ENCODE peak calls at places on chromosomes 3 and 15, in five cellular contexts. X, H, C, J and W are unnamed samples.

GRCh38 chr3:137121704-137122314 is 164.0 kb downstream of the IL20RB start:
- DNase-seq in X (peak), H (peak), C (no peak), J (peak), W (peak)

GRCh38 chr3:95184038-95184437 is 1121.2 kb downstream of the NSUN3 start:
- DNase-seq in X (no peak), H (no peak), C (no peak), J (no peak), W (no peak)

GRCh38 chr3:128262457-128262856 is 109.2 kb downstream of the EEFSEC start:
- DNase-seq in X (no peak), H (no peak), C (no peak), J (no peak), W (no peak)

GRCh38 chr15:75054172-75054897 is 30.9 kb downstream of the PPCDC start:
- DNase-seq in X (no peak), H (no peak), C (no peak), J (no peak), W (no peak)

GRCh38 chr3:126714296-126714900 is 10.4 kb downstream of the CHCHD6 start:
- DNase-seq in X (no peak), H (no peak), C (no peak), J (no peak), W (no peak)

GRCh38 chr15:68488290-68488689 is 56.3 kb upstream of the ITGA11 start:
- DNase-seq in X (no peak), H (no peak), C (no peak), J (no peak), W (no peak)

GRCh38 chr3:197555281-197556261 is at the start of gene BDH1:
- DNase-seq in X (peak), H (peak), C (peak), J (no peak), W (no peak)

GRCh38 chr3:108489776-108490175 is 20.6 kb downstream of the MYH15 start:
- DNase-seq in X (peak), H (peak), C (no peak), J (no peak), W (no peak)

GRCh38 chr3:171094411-171094810 is 67.9 kb upstream of the SLC2A2 start:
- DNase-seq in X (no peak), H (no peak), C (no peak), J (no peak), W (no peak)

GRCh38 chr3:20225769-20226168 is 39.8 kb upstream of the SGO1 start:
- DNase-seq in X (peak), H (peak), C (no peak), J (no peak), W (peak)

GRCh38 chr3:171165499-171165921 is 139.0 kb upstream of the SLC2A2 start:
- DNase-seq in X (no peak), H (no peak), C (no peak), J (no peak), W (no peak)

GRCh38 chr3:36792342-36792741 is 28.0 kb upstream of the DCLK3 start:
- DNase-seq in X (peak), H (peak), C (no peak), J (no peak), W (peak)

GRCh38 chr3:116155830-116156229 is 289.5 kb downstream of the LSAMP start:
- DNase-seq in X (no peak), H (no peak), C (no peak), J (no peak), W (no peak)

GRCh38 chr3:108130705-108131104 is 39.9 kb upstream of the CD47 start:
- DNase-seq in X (peak), H (peak), C (no peak), J (no peak), W (peak)

GRCh38 chr3:73954506-73954905 is 329.8 kb upstream of the PDZRN3 start:
- DNase-seq in X (no peak), H (peak), C (no peak), J (no peak), W (no peak)

GRCh38 chr3:122676759-122677158 is 3.9 kb upstream of the PARP14 start:
- DNase-seq in X (no peak), H (peak), C (no peak), J (peak), W (peak)

GRCh38 chr3:89803711-89804110 is 696.3 kb downstream of the EPHA3 start:
- DNase-seq in X (no peak), H (no peak), C (no peak), J (no peak), W (no peak)

GRCh38 chr3:29466442-29466841 is 185.6 kb downstream of the RBMS3 start:
- DNase-seq in X (no peak), H (peak), C (no peak), J (no peak), W (peak)

GRCh38 chr3:146772211-146772743 is 167.1 kb upstream of the PLSCR5 start:
- DNase-seq in X (no peak), H (no peak), C (no peak), J (no peak), W (no peak)

GRCh38 chr15:69465253-69465652 is 12.6 kb downstream of the RPLP1 start:
- DNase-seq in X (no peak), H (no peak), C (no peak), J (no peak), W (no peak)

GRCh38 chr3:25603703-25604102 is 61.0 kb downstream of the TOP2B start:
- DNase-seq in X (no peak), H (peak), C (no peak), J (no peak), W (no peak)

GRCh38 chr15:31740203-31740602 is 290.1 kb upstream of the CHRNA7 start:
- DNase-seq in X (no peak), H (no peak), C (no peak), J (no peak), W (no peak)

GRCh38 chr15:90955911-90956310 is 1.2 kb downstream of the RCCD1 start:
- DNase-seq in X (no peak), H (no peak), C (no peak), J (no peak), W (no peak)

GRCh38 chr3:130383424-130383823 is 38.0 kb downstream of the COL6A5 start:
- DNase-seq in X (no peak), H (no peak), C (no peak), J (no peak), W (no peak)

GRCh38 chr3:151541184-151541583 is 80.3 kb upstream of the IGSF10 start:
- DNase-seq in X (no peak), H (no peak), C (no peak), J (no peak), W (no peak)

GRCh38 chr3:196518999-196519737 is 4.0 kb upstream of the SMCO1 start:
- DNase-seq in X (peak), H (peak), C (peak), J (no peak), W (no peak)

GRCh38 chr3:128311441-128311844 is 155.2 kb downstream of the DNAJB8 start:
- DNase-seq in X (no peak), H (no peak), C (no peak), J (no peak), W (no peak)

GRCh38 chr3:14143826-14144225 is 19.0 kb downstream of the TMEM43 start:
- DNase-seq in X (peak), H (peak), C (no peak), J (peak), W (peak)

GRCh38 chr3:4581452-4581851 is 88.3 kb downstream of the ITPR1 start:
- DNase-seq in X (no peak), H (no peak), C (no peak), J (no peak), W (no peak)

GRCh38 chr15:41897327-41897726 is 3.5 kb upstream of the SPTBN5 start:
- DNase-seq in X (no peak), H (no peak), C (no peak), J (no peak), W (no peak)

GRCh38 chr15:98708191-98708590 is 59.9 kb downstream of the IGF1R start:
- DNase-seq in X (no peak), H (no peak), C (no peak), J (no peak), W (no peak)

GRCh38 chr15:73956276-73957086 is 30.2 kb downstream of the LOXL1 start:
- DNase-seq in X (peak), H (peak), C (no peak), J (peak), W (peak)

GRCh38 chr15:93213281-93213680 is 124.3 kb upstream of the RGMA start:
- DNase-seq in X (no peak), H (no peak), C (no peak), J (no peak), W (no peak)

GRCh38 chr3:71052725-71053124 is 530.8 kb downstream of the FOXP1 start:
- DNase-seq in X (no peak), H (no peak), C (no peak), J (no peak), W (no peak)

GRCh38 chr3:147616998-147617619 is 207.9 kb downstream of the ZIC1 start:
- DNase-seq in X (peak), H (peak), C (no peak), J (no peak), W (no peak)

GRCh38 chr15:85440451-85440850 is 60.0 kb downstream of the AKAP13 start:
- DNase-seq in X (peak), H (no peak), C (no peak), J (no peak), W (no peak)
- H3K4me3 ChIP-seq in X (no peak), H (no peak), C (no peak), J (no peak), W (no peak)

DNA sequence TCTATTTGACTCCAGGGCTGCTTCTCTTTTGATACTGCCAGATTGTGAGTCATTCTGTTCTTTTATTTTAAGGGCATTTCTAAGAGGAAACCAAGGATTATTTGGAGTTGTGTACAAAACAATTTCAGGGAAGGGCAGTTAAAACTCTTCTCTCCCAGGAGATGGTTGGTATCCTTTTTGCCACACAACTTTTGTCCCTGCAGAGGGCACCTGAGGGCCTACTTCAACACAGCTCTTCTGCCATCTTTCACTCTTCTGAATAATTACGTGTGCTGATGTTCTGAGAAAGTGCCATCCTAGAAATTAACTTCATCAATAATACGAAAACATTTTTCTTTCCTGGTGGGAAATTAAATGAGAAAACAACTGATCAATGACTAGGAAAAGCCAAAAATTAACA is 75.7 kb upstream of the GADL1 start:
- DNase-seq in X (peak), H (peak), C (no peak), J (no peak), W (no peak)
- TF ChIP-seq CTCF in X (peak), H (peak), C (peak), J (peak), W (peak)

GRCh38 chr15:29921130-29921601 is 98.9 kb upstream of the TJP1 start:
- DNase-seq in X (peak), H (no peak), C (no peak), J (no peak), W (no peak)
- H3K4me3 ChIP-seq in X (no peak), H (no peak), C (no peak), J (no peak), W (no peak)

GRCh38 chr3:94115482-94115881 is 52.6 kb downstream of the NSUN3 start:
- DNase-seq in X (peak), H (peak), C (no peak), J (peak), W (no peak)
- TF ChIP-seq CTCF in X (peak), H (peak), C (peak), J (peak), W (peak)

GRCh38 chr15:89370120-89371077 is 35.8 kb upstream of the POLG start:
- DNase-seq in X (no peak), H (no peak), C (no peak), J (no peak), W (no peak)

GRCh38 chr15:89368566-89369223 is 34.1 kb upstream of the POLG start:
- DNase-seq in X (no peak), H (no peak), C (no peak), J (no peak), W (no peak)

GRCh38 chr15:89372069-89373033 is 37.7 kb upstream of the POLG start:
- DNase-seq in X (no peak), H (no peak), C (no peak), J (no peak), W (no peak)

GRCh38 chr15:89369548-89369947 is 34.9 kb upstream of the POLG start:
- DNase-seq in X (no peak), H (no peak), C (no peak), J (no peak), W (no peak)

DNA sequence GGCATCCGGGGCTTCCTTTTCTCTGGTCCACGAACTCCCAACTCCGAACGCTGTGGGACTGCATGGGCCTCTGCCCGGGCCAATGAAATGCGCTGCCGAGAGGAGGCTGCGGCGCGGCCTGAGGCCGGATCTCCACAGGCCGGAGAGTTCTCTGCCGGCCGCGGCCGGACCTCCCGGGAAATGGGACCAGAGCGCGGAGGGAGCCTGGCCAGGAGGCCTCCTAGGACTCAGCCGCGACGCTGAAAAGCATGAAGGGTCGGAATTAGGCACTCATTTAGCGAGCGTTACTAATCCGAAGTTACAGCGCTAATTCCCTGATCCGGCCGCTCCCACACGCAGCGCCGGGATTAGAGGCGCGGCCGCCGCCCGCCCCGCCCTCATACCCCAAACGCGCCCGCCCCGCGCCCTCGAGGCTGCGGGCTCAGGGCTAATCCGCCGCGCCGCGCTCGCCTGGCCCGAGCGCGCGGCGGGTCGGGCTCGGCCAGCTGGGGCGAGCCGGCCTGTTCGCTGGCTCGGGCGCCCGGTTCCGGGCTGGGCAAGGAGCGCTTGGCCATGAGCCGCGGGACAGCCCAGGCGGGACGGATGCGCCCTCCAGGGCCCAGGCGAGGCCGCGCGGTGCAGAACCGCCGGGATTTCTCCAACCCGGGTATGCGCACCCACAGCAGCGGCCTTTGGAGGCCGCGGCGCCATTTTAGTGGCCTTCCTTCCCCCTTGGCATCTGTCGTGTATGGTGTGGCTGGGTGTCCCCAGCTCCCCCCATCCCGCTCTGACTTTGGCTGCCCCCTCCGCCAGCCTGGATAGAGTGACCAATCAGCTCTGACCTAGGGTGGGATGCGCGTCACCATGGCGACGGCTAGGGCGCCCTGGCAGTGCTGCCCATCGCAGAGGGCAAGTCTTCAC is 36.8 kb upstream of the POLG start:
- DNase-seq in X (no peak), H (no peak), C (no peak), J (no peak), W (no peak)
- H3K4me3 ChIP-seq in X (peak), H (no peak), C (peak), J (no peak), W (no peak)

GRCh38 chr3:61560452-61561373 is 658 bp upstream of the PTPRG start:
- DNase-seq in X (peak), H (peak), C (peak), J (no peak), W (peak)
- TF ChIP-seq CTCF in X (peak), H (peak), C (no peak), J (no peak), W (no peak)

DNA sequence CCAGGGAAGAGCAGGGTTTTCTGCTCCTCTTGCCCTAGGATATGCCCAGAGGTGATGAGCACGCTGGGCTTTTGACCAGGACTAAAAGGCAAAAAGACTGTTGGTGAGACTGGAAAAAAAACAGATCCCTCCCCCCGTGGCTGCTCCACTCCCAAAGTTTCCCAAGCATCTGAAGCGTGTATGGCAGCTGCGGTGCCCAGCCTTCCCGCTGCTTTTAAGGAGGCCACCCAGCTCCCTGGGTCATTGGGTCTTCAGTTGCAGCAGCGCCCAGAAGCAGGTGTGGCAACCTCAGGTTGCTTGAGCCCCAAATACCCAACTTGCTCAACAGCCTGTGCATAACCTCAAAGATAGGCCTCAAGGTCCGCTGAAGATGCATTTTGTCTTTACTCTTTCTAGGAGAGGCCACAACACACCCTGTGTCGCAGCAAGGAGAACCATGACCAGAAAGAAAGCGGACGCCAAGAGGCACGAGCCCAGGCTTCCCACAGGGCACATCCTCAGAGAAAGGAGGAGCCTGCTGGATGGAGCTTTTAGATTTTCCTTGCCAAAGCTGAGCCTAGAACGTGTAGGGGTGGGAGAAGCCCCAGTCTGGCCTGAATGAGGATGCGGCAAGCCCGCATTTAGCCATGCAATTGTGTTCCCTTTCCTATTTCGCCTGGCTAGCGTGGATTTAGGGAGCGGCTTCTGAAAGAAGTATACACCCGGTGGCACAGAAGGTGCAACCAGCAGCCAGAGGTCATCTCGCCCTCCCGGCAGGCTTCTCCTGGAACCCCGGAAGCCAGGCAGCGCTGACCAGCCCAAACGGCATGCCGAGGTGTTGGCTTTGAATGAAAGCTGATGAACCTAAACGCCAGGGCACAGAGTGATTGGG is 1.9 kb downstream of the SRGAP3 start:
- DNase-seq in X (peak), H (no peak), C (no peak), J (no peak), W (no peak)
- H3K4me3 ChIP-seq in X (peak), H (no peak), C (peak), J (peak), W (peak)

GRCh38 chr15:34434627-34435305 is 2.8 kb downstream of the GOLGA8A start:
- DNase-seq in X (no peak), H (no peak), C (no peak), J (no peak), W (no peak)

GRCh38 chr15:34436126-34436955 is 1.3 kb downstream of the GOLGA8A start:
- DNase-seq in X (no peak), H (no peak), C (no peak), J (no peak), W (no peak)

GRCh38 chr15:34435658-34436057 is 1.9 kb downstream of the GOLGA8A start:
- DNase-seq in X (no peak), H (no peak), C (no peak), J (no peak), W (no peak)

GRCh38 chr15:34437687-34438086 is at the start of gene GOLGA8A:
- DNase-seq in X (peak), H (peak), C (peak), J (peak), W (peak)

GRCh38 chr15:34436956-34437442 is 609 bp downstream of the GOLGA8A start:
- DNase-seq in X (no peak), H (peak), C (peak), J (no peak), W (no peak)
- TF ChIP-seq CTCF in X (peak), H (no peak), C (no peak), J (no peak), W (no peak)

DNA sequence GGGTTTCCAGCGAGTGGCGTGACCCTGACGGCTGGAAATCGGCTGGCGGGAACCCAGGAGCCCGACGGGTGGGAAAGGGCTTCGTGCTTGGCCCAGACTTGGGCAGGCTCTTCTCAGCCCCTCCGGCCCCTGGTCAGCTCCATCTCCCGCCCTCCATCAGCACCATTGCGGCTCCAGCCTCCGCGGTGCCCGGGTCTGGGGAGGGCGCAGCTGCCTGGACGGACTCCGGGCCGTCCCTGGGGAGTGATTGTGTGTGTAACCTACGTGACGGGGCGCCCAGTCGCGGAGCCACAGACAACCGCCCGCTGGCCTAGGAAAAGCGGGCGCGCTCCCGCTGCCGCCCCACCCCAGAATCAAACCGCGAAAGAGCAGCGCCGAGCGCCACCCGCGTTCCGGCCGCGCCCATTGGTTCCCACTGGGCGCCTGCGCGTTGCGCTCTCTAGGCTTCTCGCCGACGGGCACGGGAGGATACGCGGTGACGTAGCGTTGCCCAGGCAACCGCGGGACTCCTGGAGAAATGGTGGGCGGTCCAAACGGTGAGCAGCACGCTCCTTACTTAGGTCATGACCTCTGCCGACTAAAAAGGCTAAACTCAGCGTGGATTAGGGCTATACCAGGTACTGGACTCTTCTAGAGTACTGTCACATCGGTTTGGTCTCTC is at the start of gene CFAP20DC:
- DNase-seq in X (peak), H (peak), C (peak), J (peak), W (peak)
- H3K4me3 ChIP-seq in X (peak), H (peak), C (peak), J (peak), W (peak)

GRCh38 chr3:179272385-179272784 is 21.5 kb upstream of the KCNMB3 start:
- DNase-seq in X (no peak), H (peak), C (no peak), J (no peak), W (no peak)
- TF ChIP-seq CTCF in X (no peak), H (peak), C (peak), J (peak), W (peak)